ENCODE peak calls at places on chromosomes 12 and 14, in seven cellular contexts. A is CD8-positive, alpha-beta memory T cell; V is tibial nerve; S is smooth muscle cell of the brain vasculature; E is stomach; B is AG08395; M is caudate nucleus. Q is an unnamed sample.

GRCh38 chr12:98745578-98746391 is 100.7 kb downstream of the APAF1 start:
- DNase-seq in M (no peak), B (peak; percentile 9), V (no peak), E (no peak), S (no peak), A (no peak), Q (no peak)

GRCh38 chr12:87679262-87679661 is 349.9 kb downstream of the C12orf50 start:
- DNase-seq in A (no peak), M (no peak), S (no peak), V (no peak), B (no peak), E (no peak), Q (no peak)

GRCh38 chr14:56482306-56482705 is 97.3 kb upstream of the TMEM260 start:
- DNase-seq in B (no peak), E (no peak), S (no peak), V (no peak), M (no peak), A (no peak), Q (peak; percentile 46)

GRCh38 chr14:35384386-35385041 is 20.0 kb downstream of the NFKBIA start:
- DNase-seq in B (peak; percentile 91), A (no peak), E (no peak), V (peak; percentile 52), M (no peak), S (peak; percentile 91), Q (peak; percentile 42)

GRCh38 chr14:50542941-50543418 is 10.6 kb upstream of the MAP4K5 start:
- DNase-seq in V (peak; percentile 74), A (peak; percentile 26), B (peak; percentile 54), S (no peak), E (peak; percentile 38), M (no peak), Q (peak; percentile 83)

GRCh38 chr14:100201701-100202100 is 37.2 kb upstream of the YY1 start:
- DNase-seq in M (no peak), V (no peak), E (no peak), B (no peak), S (no peak), A (no peak), Q (no peak)

GRCh38 chr12:27592548-27592947 is 68.5 kb downstream of the PPFIBP1 start:
- DNase-seq in A (no peak), B (peak; percentile 54), V (peak; percentile 8), E (peak; percentile 40), S (no peak), M (no peak), Q (no peak)

GRCh38 chr12:5003025-5003666 is 40.5 kb upstream of the KCNA5 start:
- DNase-seq in M (peak; percentile 36), V (peak; percentile 45), S (peak; percentile 36), A (no peak), E (peak; percentile 62), B (peak; percentile 85), Q (peak; percentile 44)

GRCh38 chr12:65885716-65886115 is 61.4 kb downstream of the HMGA2 start:
- DNase-seq in M (no peak), V (no peak), A (no peak), E (no peak), B (no peak), S (no peak), Q (no peak)

GRCh38 chr12:108633081-108633533 is 587 bp downstream of the SELPLG start:
- DNase-seq in A (no peak), E (no peak), V (no peak), B (no peak), M (no peak), S (no peak), Q (no peak)

GRCh38 chr14:21300892-21301291 is 21.0 kb downstream of the RPGRIP1 start:
- DNase-seq in S (no peak), B (no peak), M (peak; percentile 3), V (no peak), E (peak; percentile 29), A (no peak), Q (peak; percentile 27)

GRCh38 chr14:105283899-105284298 is 16.9 kb downstream of the BRF1 start:
- DNase-seq in B (no peak), M (no peak), S (no peak), V (no peak), E (no peak), A (no peak), Q (no peak)

GRCh38 chr14:22515961-22516360 is 73.1 kb downstream of the DAD1 start:
- DNase-seq in A (no peak), E (no peak), M (no peak), S (no peak), B (no peak), V (no peak), Q (no peak)

GRCh38 chr14:104158827-104159798 is 20.7 kb downstream of the KIF26A start:
- DNase-seq in S (no peak), E (peak; percentile 64), M (peak; percentile 40), A (no peak), B (no peak), V (no peak), Q (peak; percentile 72)

GRCh38 chr14:52327374-52328226 is 13.5 kb downstream of the PTGER2 start:
- DNase-seq in E (no peak), S (peak; percentile 36), A (no peak), B (peak; percentile 42), M (no peak), V (no peak), Q (no peak)

Q was measured in SK-N-DZ.